ENCODE peak calls at places on chromosomes 7 and 10, in six cellular contexts. T is endodermal cell, L is NCI-H345, O is Right ventricle myocardium superior, R is T-helper 9 cell, P is mammary epithelial cell. B is an unnamed sample.

GRCh38 chr10:5744849-5745248 is 60.2 kb downstream of the TASOR2 start:
- DNase-seq in T (no peak), L (no peak), O (no peak), R (no peak), P (no peak), B (no peak)

GRCh38 chr7:94043299-94043698 is 39.1 kb upstream of the BET1 start:
- DNase-seq in T (no peak), L (no peak), O (no peak), R (no peak), P (peak), B (peak)

GRCh38 chr10:10755490-10755889 is 262.2 kb upstream of the CELF2 start:
- DNase-seq in T (no peak), L (no peak), O (no peak), R (no peak), P (no peak), B (no peak)

GRCh38 chr10:109773818-109774440 is 149.4 kb downstream of the XPNPEP1 start:
- DNase-seq in T (no peak), L (no peak), O (no peak), R (no peak), P (peak), B (peak)

GRCh38 chr10:5945561-5946418 is 31.6 kb downstream of the IL15RA start:
- DNase-seq in T (no peak), L (no peak), O (peak), R (no peak), P (peak), B (peak)

GRCh38 chr10:69874464-69874863 is 72.8 kb downstream of the COL13A1 start:
- DNase-seq in T (no peak), L (no peak), O (no peak), R (no peak), P (peak), B (peak)

GRCh38 chr7:2523941-2524807 is 4.6 kb downstream of the LFNG start:
- DNase-seq in T (peak), L (peak), O (peak), R (no peak), P (peak), B (no peak)

GRCh38 chr7:31883761-31884164 is 186.4 kb downstream of the PDE1C start:
- DNase-seq in T (no peak), L (no peak), O (no peak), R (no peak), P (peak), B (no peak)

GRCh38 chr10:102399217-102400021 is 3.9 kb downstream of the NFKB2 start:
- DNase-seq in T (peak), L (peak), O (peak), R (peak), P (peak), B (peak)

GRCh38 chr10:56469482-56469881 is 108.4 kb upstream of the ZWINT start:
- DNase-seq in T (no peak), L (no peak), O (no peak), R (no peak), P (no peak), B (no peak)

B was measured in foreskin melanocyte.